ENCODE peak calls at places on chromosomes 6 and 20, in nine cellular contexts. W, S, N, Z, T, H, C, E and Q are unnamed samples.

GRCh38 chr6:130885392-130886192 is 58.4 kb downstream of the SMLR1 start:
- DNase-seq in N (no peak), W (peak; percentile 67), E (peak; percentile 81), S (peak; percentile 48), T (peak; percentile 57), H (peak; percentile 75), Z (peak; percentile 72), C (peak; percentile 17), Q (peak; percentile 73)

GRCh38 chr20:38177201-38177600 is 12.1 kb upstream of the TGM2 start:
- DNase-seq in C (no peak), Z (no peak), T (no peak), N (no peak), H (no peak), S (no peak), W (no peak), E (no peak), Q (no peak)

GRCh38 chr20:24066075-24066700 is 77.6 kb upstream of the GGTLC1 start:
- DNase-seq in Z (no peak), T (no peak), C (no peak), S (no peak), W (no peak), N (no peak), E (no peak), H (no peak), Q (no peak)

GRCh38 chr20:8932192-8933150 is 136.4 kb upstream of the PLCB4 start:
- DNase-seq in S (no peak), N (no peak), Z (peak; percentile 67), C (no peak), T (peak; percentile 2), W (no peak), H (peak; percentile 83), E (peak; percentile 67), Q (no peak)

GRCh38 chr6:113645576-113645970 is 211.6 kb upstream of the MARCKS start:
- DNase-seq in Z (peak; percentile 82), T (peak; percentile 98), C (no peak), H (peak; percentile 93), S (peak; percentile 44), W (no peak), E (peak; percentile 97), N (no peak), Q (no peak)

GRCh38 chr6:25640446-25640845 is 11.6 kb upstream of the SCGN start:
- DNase-seq in H (no peak), N (no peak), E (no peak), S (no peak), T (no peak), W (no peak), Z (no peak), C (no peak), Q (no peak)

GRCh38 chr6:65289491-65289890 is 417.5 kb downstream of the EYS start:
- DNase-seq in C (no peak), T (no peak), H (no peak), W (no peak), N (no peak), S (no peak), E (peak; percentile 21), Z (no peak), Q (no peak)

GRCh38 chr6:169985121-169986015 is 233.9 kb downstream of the ERMARD start:
- DNase-seq in Z (no peak), T (no peak), H (no peak), C (no peak), E (no peak), W (no peak), N (peak; percentile 31), S (no peak), Q (no peak)

GRCh38 chr6:6362051-6362450 is 41.6 kb upstream of the F13A1 start:
- DNase-seq in Z (no peak), N (no peak), C (no peak), E (no peak), H (no peak), W (no peak), T (peak; percentile 2), S (no peak), Q (no peak)

GRCh38 chr6:64113703-64114102 is 478.1 kb downstream of the PHF3 start:
- DNase-seq in N (no peak), S (no peak), Z (no peak), H (no peak), W (no peak), C (no peak), T (no peak), E (no peak), Q (no peak)

GRCh38 chr6:158834675-158835385 is 15.7 kb upstream of the EZR start:
- DNase-seq in C (no peak), H (no peak), Z (no peak), S (no peak), T (no peak), E (no peak), N (no peak), W (no peak), Q (no peak)

GRCh38 chr20:21510414-21510971 is 3.4 kb downstream of the NKX2-2 start:
- DNase-seq in T (no peak), H (no peak), W (no peak), C (no peak), S (no peak), E (no peak), Z (no peak), N (no peak), Q (peak; percentile 53)

GRCh38 chr6:121881974-121882667 is 446.7 kb downstream of the GJA1 start:
- DNase-seq in S (no peak), W (no peak), Z (peak; percentile 83), N (no peak), E (peak; percentile 92), H (peak; percentile 88), T (peak; percentile 46), C (no peak), Q (no peak)

GRCh38 chr6:29845405-29846006 is 17.9 kb downstream of the HLA-G start:
- DNase-seq in S (no peak), W (peak; percentile 46), E (no peak), C (no peak), N (no peak), Z (no peak), H (no peak), T (peak; percentile 95), Q (no peak)

GRCh38 chr6:2988426-2989331 is 11.0 kb upstream of the NQO2 start:
- DNase-seq in Z (peak; percentile 86), E (peak; percentile 95), W (peak; percentile 87), S (peak; percentile 82), C (peak; percentile 92), H (peak; percentile 95), T (peak; percentile 92), N (peak; percentile 76), Q (peak; percentile 93)

DNA sequence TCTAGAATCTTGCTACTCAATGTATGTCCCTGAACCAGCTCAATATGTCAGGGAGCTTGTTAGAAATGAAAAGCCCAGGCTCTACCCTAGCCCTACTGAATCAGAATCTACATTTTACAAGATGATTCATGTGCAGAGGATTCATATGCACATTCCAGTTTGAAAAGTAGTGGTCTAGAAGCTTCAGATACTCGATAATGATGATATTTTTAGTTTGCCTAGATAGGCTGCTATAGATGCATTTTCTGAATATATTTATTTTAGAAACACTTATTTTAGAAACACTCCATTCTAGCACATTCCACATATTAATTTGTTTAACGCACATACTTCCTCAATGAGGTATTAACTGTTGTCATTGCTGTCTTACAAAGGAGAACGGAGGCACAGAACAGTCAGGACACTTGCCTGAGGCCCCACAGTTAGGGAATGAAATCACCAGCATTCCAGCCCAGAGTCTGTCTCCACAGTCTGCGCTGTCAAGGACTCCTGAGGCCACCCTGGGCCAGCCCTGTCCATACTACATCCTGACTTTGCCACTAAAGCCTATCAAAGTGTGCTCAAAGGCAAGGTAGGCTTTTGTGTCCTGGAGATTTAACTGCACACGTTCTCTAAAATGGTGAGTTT is 64.4 kb downstream of the SNAP25 start:
- DNase-seq in S (no peak), E (peak; percentile 59), C (no peak), N (no peak), Z (no peak), W (no peak), T (peak; percentile 1), H (peak; percentile 45), Q (no peak)
- TF ChIP-seq CTCF in S (no peak), E (no peak), C (no peak), N (no peak), Z (no peak), W (no peak), T (no peak), H (no peak), Q (no peak)

GRCh38 chr6:109060585-109060984 is 34.1 kb downstream of the SESN1 start:
- DNase-seq in E (no peak), S (no peak), Z (no peak), N (no peak), W (no peak), H (no peak), C (no peak), T (no peak), Q (no peak)

GRCh38 chr6:109059148-109059547 is 35.5 kb downstream of the SESN1 start:
- DNase-seq in W (no peak), T (peak; percentile 43), H (no peak), C (no peak), Z (no peak), E (peak; percentile 28), S (no peak), N (no peak), Q (no peak)

GRCh38 chr6:109062216-109062615 is 32.4 kb downstream of the SESN1 start:
- DNase-seq in E (no peak), W (no peak), S (no peak), Z (no peak), C (no peak), N (no peak), T (no peak), H (no peak), Q (no peak)

GRCh38 chr6:109058620-109059019 is 36.0 kb downstream of the SESN1 start:
- DNase-seq in S (no peak), C (no peak), E (no peak), H (no peak), T (no peak), N (no peak), Z (no peak), W (no peak), Q (no peak)

GRCh38 chr6:109059591-109060021 is 35.0 kb downstream of the SESN1 start:
- DNase-seq in E (peak; percentile 24), T (peak; percentile 48), N (no peak), S (no peak), H (peak; percentile 37), W (no peak), Z (no peak), C (no peak), Q (no peak)
- TF ChIP-seq CTCF in E (no peak), T (peak; percentile 30), N (no peak), S (peak; percentile 21), H (peak; percentile 16), W (peak; percentile 53), Z (no peak), C (peak; percentile 38), Q (no peak)

DNA sequence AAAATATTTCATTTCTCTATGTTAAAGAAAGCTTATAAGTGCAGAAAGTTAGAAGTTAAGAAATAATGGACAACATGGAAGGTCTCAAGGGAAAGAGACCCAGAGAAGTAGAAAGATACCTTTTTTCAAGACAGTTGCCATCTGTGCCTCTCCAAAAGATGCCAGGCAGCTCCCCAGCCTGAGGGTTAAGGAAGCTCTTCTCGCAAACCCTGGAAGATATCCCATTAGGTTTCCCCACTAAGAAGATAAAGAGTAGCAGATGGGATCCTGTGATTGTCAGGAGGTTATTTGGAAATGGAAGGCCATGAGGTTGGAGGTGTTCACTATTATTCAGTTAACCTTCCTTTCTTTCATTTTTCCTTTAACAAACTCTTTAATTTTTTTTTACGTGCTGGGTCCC is 110.1 kb upstream of the SIM1 start:
- DNase-seq in E (no peak), T (no peak), Z (no peak), C (no peak), H (no peak), W (no peak), S (no peak), N (no peak), Q (no peak)
- TF ChIP-seq CTCF in E (no peak), T (no peak), Z (no peak), C (no peak), H (no peak), W (no peak), S (no peak), N (no peak), Q (no peak)

GRCh38 chr20:11711214-11711613 is 206.5 kb upstream of the BTBD3 start:
- DNase-seq in C (no peak), E (no peak), H (no peak), N (no peak), T (no peak), S (no peak), W (no peak), Z (no peak), Q (no peak)
- TF ChIP-seq CTCF in C (no peak), E (no peak), H (no peak), N (no peak), T (no peak), S (no peak), W (no peak), Z (no peak), Q (no peak)